ENCODE peak calls at places on chromosomes 3 and 15, in four cellular contexts. K is NCI-H446 treated with DMSO at 0.1 percent for 48 hours, T is NCI-H2081 treated with DMSO at 0.1 percent for 48 hours, R is anterior cingulate cortex. D is an unnamed sample.

GRCh38 chr3:128068156-128068620 is 16.0 kb downstream of the SEC61A1 start:
- DNase-seq in R (no peak), K (no peak), T (no peak), D (no peak)

GRCh38 chr15:80835338-80835737 is 56.2 kb downstream of the CEMIP start:
- DNase-seq in R (no peak), K (no peak), T (no peak), D (no peak)

GRCh38 chr3:177833392-177833791 is 636.1 kb upstream of the TBL1XR1 start:
- DNase-seq in T (peak; percentile 99), K (no peak), R (no peak), D (no peak)

GRCh38 chr15:52019394-52020252 is 604 bp downstream of the MAPK6 start:
- DNase-seq in R (no peak), T (no peak), K (peak; percentile 25), D (peak; percentile 73)

GRCh38 chr15:81760686-81761085 is 285.1 kb downstream of the MEX3B start:
- DNase-seq in K (no peak), T (no peak), R (no peak), D (no peak)

GRCh38 chr3:52786330-52787215 is 8.0 kb upstream of the ITIH3 start:
- DNase-seq in K (no peak), R (no peak), T (no peak), D (peak; percentile 57)

GRCh38 chr3:99817047-99817436 is 620 bp upstream of the CMSS1 start:
- DNase-seq in T (no peak), R (no peak), K (no peak), D (no peak)

GRCh38 chr15:68414591-68414990 is 17.4 kb downstream of the ITGA11 start:
- DNase-seq in K (no peak), T (no peak), R (no peak), D (no peak)